ENCODE peak calls at places on chromosome 20, in five cellular contexts. W is A549, L is HepG2, P is HCT116, H is K562. C is an unnamed sample.

GRCh38 chr20:17445561-17445960 is 85.6 kb downstream of the BFSP1 start:
- DNase-seq in W (no peak), L (no peak), P (no peak), H (no peak), C (no peak)

GRCh38 chr20:62168890-62169435 is 13.9 kb upstream of the MTG2 start:
- DNase-seq in W (no peak), L (no peak), P (no peak), H (no peak), C (no peak)

GRCh38 chr20:24658920-24659660 is 189.7 kb downstream of the SYNDIG1 start:
- DNase-seq in W (no peak), L (no peak), P (no peak), H (no peak), C (no peak)

GRCh38 chr20:59055302-59055701 is 12.7 kb upstream of the PRELID3B start:
- DNase-seq in W (no peak), L (no peak), P (no peak), H (no peak), C (peak)

GRCh38 chr20:62148908-62149314 is 5.3 kb downstream of the SS18L1 start:
- DNase-seq in W (no peak), L (peak), P (no peak), H (no peak), C (no peak)

GRCh38 chr20:31608256-31608980 is 3.3 kb downstream of the ID1 start:
- DNase-seq in W (peak), L (peak), P (peak), H (peak), C (peak)

GRCh38 chr20:53578492-53579222 is 15.0 kb downstream of the ZNF217 start:
- DNase-seq in W (peak), L (peak), P (peak), H (peak), C (peak)

GRCh38 chr20:3121955-3122610 is 37.6 kb upstream of the AVP start:
- DNase-seq in W (no peak), L (no peak), P (no peak), H (no peak), C (no peak)

GRCh38 chr20:62754122-62754990 is 41.9 kb upstream of the MRGBP start:
- DNase-seq in W (no peak), L (no peak), P (no peak), H (no peak), C (no peak)

GRCh38 chr20:52747736-52748135 is 224.4 kb upstream of the TSHZ2 start:
- DNase-seq in W (no peak), L (peak), P (no peak), H (no peak), C (no peak)

GRCh38 chr20:32920066-32920465 is 61.3 kb downstream of the EFCAB8 start:
- DNase-seq in W (no peak), L (no peak), P (no peak), H (no peak), C (no peak)

GRCh38 chr20:33826270-33826897 is 15.2 kb downstream of the CHMP4B start:
- DNase-seq in W (no peak), L (peak), P (no peak), H (no peak), C (no peak)

GRCh38 chr20:54189630-54190029 is 15.8 kb upstream of the CYP24A1 start:
- DNase-seq in W (no peak), L (no peak), P (no peak), H (no peak), C (no peak)

GRCh38 chr20:63290677-63291472 is 2.1 kb upstream of the COL20A1 start:
- DNase-seq in W (peak), L (peak), P (peak), H (peak), C (peak)

DNA sequence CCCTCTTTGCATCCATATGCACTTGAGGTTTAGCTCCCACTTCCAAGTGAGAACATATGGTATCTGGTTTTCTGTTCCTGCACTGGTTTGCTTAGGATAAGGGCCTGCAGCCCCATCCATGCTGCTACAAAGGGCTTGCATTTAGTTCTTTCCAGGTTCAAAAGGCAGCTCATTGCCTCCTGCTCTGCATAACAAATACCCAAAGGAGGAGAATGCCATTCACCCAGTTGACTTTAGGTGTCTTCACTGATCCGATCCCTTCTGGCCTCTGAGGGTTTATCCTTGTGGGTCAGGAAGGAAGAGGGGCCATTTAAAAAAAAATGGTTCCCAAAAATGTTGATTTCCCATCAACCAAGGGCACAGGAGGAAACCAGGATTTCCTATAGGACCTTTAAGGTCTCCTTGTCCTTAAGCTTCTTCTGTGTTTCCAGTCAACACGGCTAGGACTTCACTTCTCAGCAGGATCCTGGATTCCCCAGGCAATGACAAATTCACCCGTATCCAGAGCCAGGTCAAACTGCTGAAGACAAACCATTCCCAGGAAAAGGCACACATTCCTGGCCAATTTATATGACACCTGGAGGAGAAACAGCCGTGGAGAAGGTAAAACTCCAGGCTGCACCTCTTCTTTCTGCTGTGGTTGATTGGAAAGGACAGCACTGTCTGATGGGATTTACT is 447.7 kb upstream of the CDH4 start:
- DNase-seq in W (no peak), L (no peak), P (no peak), H (no peak), C (no peak)
- TF ChIP-seq RAD21 in W (no peak), L (no peak), P (no peak), H (no peak), C (no peak)

GRCh38 chr20:23205656-23206055 is 119.5 kb upstream of the CD93 start:
- DNase-seq in W (no peak), L (no peak), P (no peak), H (no peak), C (peak)

GRCh38 chr20:23206061-23206460 is 119.9 kb upstream of the CD93 start:
- DNase-seq in W (no peak), L (no peak), P (no peak), H (no peak), C (no peak)

GRCh38 chr20:23203951-23204730 is 118.0 kb upstream of the CD93 start:
- DNase-seq in W (no peak), L (no peak), P (no peak), H (no peak), C (no peak)

GRCh38 chr20:23206995-23207394 is 120.9 kb upstream of the CD93 start:
- DNase-seq in W (no peak), L (no peak), P (no peak), H (no peak), C (no peak)

DNA sequence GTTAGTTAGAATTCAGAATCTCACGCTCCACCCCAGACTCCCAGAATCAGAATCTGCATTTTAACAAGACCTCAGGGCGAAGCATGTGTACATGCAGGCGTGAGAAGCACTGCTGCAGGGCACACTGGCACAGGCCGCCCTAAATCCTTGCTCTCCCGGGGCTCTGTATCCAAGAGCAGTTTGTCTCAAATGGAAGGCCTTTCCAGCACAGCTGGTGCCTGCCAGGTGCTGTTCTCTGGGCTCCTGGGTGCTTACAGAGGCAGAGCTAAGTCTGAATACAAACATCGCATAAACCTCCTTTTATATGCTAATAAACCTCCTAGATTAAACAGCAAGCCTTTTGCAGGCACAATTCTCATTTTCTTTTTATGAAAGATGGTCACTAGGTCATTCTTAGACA is 119.1 kb upstream of the CD93 start:
- DNase-seq in W (no peak), L (no peak), P (no peak), H (no peak), C (no peak)
- TF ChIP-seq RAD21 in W (no peak), L (no peak), P (no peak), H (no peak), C (no peak)

GRCh38 chr20:39799366-39799965 is 837.3 kb downstream of the DHX35 start:
- DNase-seq in W (no peak), L (no peak), P (no peak), H (no peak), C (no peak)

GRCh38 chr20:39800111-39800510 is 838.0 kb downstream of the DHX35 start:
- DNase-seq in W (no peak), L (no peak), P (no peak), H (no peak), C (peak)

GRCh38 chr20:39795401-39796272 is 833.5 kb downstream of the DHX35 start:
- DNase-seq in W (no peak), L (no peak), P (no peak), H (no peak), C (peak)

DNA sequence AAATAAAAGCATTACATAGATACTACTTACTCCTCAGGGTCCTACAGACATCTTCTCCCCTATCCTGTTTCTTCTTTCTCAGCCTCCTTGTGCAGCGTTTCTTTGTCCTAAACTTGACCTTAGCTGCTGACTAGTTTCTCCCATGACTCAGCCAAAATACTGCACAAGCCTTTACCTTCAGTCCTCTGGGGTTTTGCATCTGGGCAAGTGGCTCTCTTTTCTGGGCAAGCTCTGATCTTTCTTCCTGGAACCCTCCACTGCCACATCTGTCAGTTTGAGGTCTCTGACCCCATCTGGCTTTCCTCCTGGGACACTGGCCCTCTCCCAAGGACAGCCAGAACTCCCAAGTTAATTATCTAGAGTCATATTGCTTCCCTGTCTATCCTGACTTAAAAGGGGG is 838.4 kb downstream of the DHX35 start:
- DNase-seq in W (no peak), L (no peak), P (no peak), H (no peak), C (peak)
- TF ChIP-seq RAD21 in W (no peak), L (no peak), P (no peak), H (no peak), C (no peak)

GRCh38 chr20:60255426-60255825 is 297.2 kb downstream of the CDH26 start:
- DNase-seq in W (no peak), L (no peak), P (no peak), H (no peak), C (no peak)
- TF ChIP-seq RAD21 in W (no peak), L (no peak), P (no peak), H (no peak), C (no peak)

GRCh38 chr20:39899881-39900280 is 789.2 kb downstream of the MAFB start:
- DNase-seq in W (no peak), L (no peak), P (no peak), H (no peak), C (no peak)

GRCh38 chr20:39909447-39909846 is 779.6 kb downstream of the MAFB start:
- DNase-seq in W (no peak), L (no peak), P (no peak), H (no peak), C (no peak)

GRCh38 chr20:39898467-39898852 is 790.6 kb downstream of the MAFB start:
- DNase-seq in W (no peak), L (no peak), P (no peak), H (no peak), C (no peak)

GRCh38 chr20:39904713-39905112 is 784.3 kb downstream of the MAFB start:
- DNase-seq in W (no peak), L (no peak), P (no peak), H (no peak), C (no peak)

DNA sequence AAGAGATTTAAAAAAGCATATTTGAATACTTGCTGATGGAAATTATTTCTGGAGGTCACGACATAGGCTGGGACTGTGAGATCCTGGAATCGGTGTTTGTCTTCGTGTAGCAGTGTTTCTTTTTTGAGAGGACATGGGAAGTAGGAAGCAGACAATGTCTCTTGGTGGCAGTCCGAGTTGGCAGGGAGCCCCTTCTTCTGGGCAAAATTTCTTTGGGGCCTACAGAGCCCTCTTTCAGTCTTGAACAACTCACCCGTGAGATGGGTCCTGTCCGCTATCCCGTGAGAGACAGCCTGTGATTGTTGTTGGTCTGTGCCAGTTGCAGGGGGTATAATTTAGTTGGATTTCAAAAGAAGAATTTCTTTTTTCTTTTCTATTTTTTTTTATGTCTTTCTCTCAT is 785.2 kb downstream of the MAFB start:
- DNase-seq in W (no peak), L (no peak), P (no peak), H (no peak), C (no peak)
- TF ChIP-seq RAD21 in W (no peak), L (no peak), P (no peak), H (no peak), C (no peak)

C was measured in IMR-90.